ENCODE peak calls at places on chromosomes 1 and 21, in ten cellular contexts. E is fibroblast of mammary gland; G is HTR-8/SVneo; W is activated T-helper 1 cell treated with anti-CD3 and anti-CD28 coated beads, Interleukin-2, amount 50 U/mL, for 16 hours; F is GM23338; L is NCI-H1092; V is endodermal cell; T is glomerular endothelial cell; U is neural progenitor cell; R is choroid plexus epithelial cell. C is an unnamed sample.

GRCh38 chr1:8083739-8084484 is 57.8 kb upstream of the ERRFI1 start:
- DNase-seq in E (peak; percentile 95), G (no peak), W (no peak), F (no peak), L (no peak), V (peak; percentile 76), T (no peak), U (peak; percentile 16), R (peak; percentile 84), C (no peak)

GRCh38 chr1:228903573-228904122 is 168.4 kb downstream of the RHOU start:
- DNase-seq in E (peak; percentile 25), G (no peak), W (no peak), F (no peak), L (no peak), V (peak; percentile 40), T (no peak), U (no peak), R (peak; percentile 23), C (no peak)

GRCh38 chr21:32173106-32173755 is 105.6 kb downstream of the MIS18A start:
- DNase-seq in E (no peak), G (no peak), W (no peak), F (no peak), L (no peak), V (no peak), T (no peak), U (no peak), R (no peak), C (no peak)

GRCh38 chr21:46347791-46348381 is 23.9 kb downstream of the PCNT start:
- DNase-seq in E (peak; percentile 95), G (no peak), W (no peak), F (no peak), L (no peak), V (peak; percentile 63), T (no peak), U (no peak), R (no peak), C (peak; percentile 34)

GRCh38 chr1:109509176-109510134 is at the start of gene AMIGO1:
- DNase-seq in E (peak; percentile 22), G (peak; percentile 47), W (peak; percentile 48), F (peak; percentile 85), L (peak; percentile 45), V (peak; percentile 85), T (no peak), U (peak; percentile 92), R (peak; percentile 26), C (peak; percentile 59)

GRCh38 chr21:43352568-43353281 is 74.2 kb downstream of the SIK1 start:
- DNase-seq in E (peak; percentile 65), G (peak; percentile 33), W (no peak), F (no peak), L (no peak), V (no peak), T (no peak), U (no peak), R (peak; percentile 35), C (no peak)

GRCh38 chr1:54273092-54273836 is 73.3 kb downstream of the MRPL37 start:
- DNase-seq in E (peak; percentile 94), G (no peak), W (no peak), F (peak; percentile 72), L (peak; percentile 49), V (peak; percentile 78), T (no peak), U (peak; percentile 84), R (peak; percentile 91), C (peak; percentile 85)

GRCh38 chr1:84379781-84380180 is 18.5 kb upstream of the DNASE2B start:
- DNase-seq in E (no peak), G (no peak), W (no peak), F (no peak), L (no peak), V (no peak), T (no peak), U (no peak), R (no peak), C (no peak)

GRCh38 chr1:226569879-226570547 is 21.4 kb downstream of the STUM start:
- DNase-seq in E (no peak), G (no peak), W (no peak), F (peak; percentile 89), L (peak; percentile 23), V (peak; percentile 96), T (no peak), U (peak; percentile 74), R (no peak), C (peak; percentile 23)

GRCh38 chr21:26226724-26227123 is 56.2 kb upstream of the APP start:
- DNase-seq in E (no peak), G (no peak), W (no peak), F (no peak), L (no peak), V (no peak), T (no peak), U (no peak), R (no peak), C (no peak)

GRCh38 chr1:205319081-205320018 is 2.2 kb downstream of the NUAK2 start:
- DNase-seq in E (peak; percentile 73), G (peak; percentile 69), W (no peak), F (no peak), L (peak; percentile 96), V (no peak), T (no peak), U (no peak), R (peak; percentile 87), C (peak; percentile 92)

GRCh38 chr1:33387512-33388079 is 43.3 kb downstream of the PHC2 start:
- DNase-seq in E (peak; percentile 92), G (no peak), W (no peak), F (no peak), L (no peak), V (no peak), T (no peak), U (no peak), R (peak; percentile 96), C (no peak)

GRCh38 chr1:185207980-185208602 is 51.1 kb downstream of the SWT1 start:
- DNase-seq in E (peak; percentile 18), G (no peak), W (no peak), F (no peak), L (no peak), V (no peak), T (no peak), U (no peak), R (no peak), C (no peak)

GRCh38 chr21:45091540-45092322 is 17.4 kb downstream of the ADARB1 start:
- DNase-seq in E (no peak), G (no peak), W (no peak), F (no peak), L (no peak), V (no peak), T (no peak), U (no peak), R (peak; percentile 62), C (no peak)

GRCh38 chr1:20477355-20478071 is 8.5 kb downstream of the CAMK2N1 start:
- DNase-seq in E (peak; percentile 45), G (no peak), W (no peak), F (no peak), L (no peak), V (no peak), T (no peak), U (no peak), R (no peak), C (no peak)

GRCh38 chr1:226485192-226485591 is 63.4 kb upstream of the STUM start:
- DNase-seq in E (no peak), G (no peak), W (no peak), F (no peak), L (no peak), V (no peak), T (no peak), U (no peak), R (no peak), C (no peak)

GRCh38 chr21:42025392-42026071 is 15.4 kb upstream of the ZBTB21 start:
- DNase-seq in E (peak; percentile 73), G (no peak), W (no peak), F (no peak), L (no peak), V (no peak), T (no peak), U (no peak), R (peak; percentile 23), C (no peak)

GRCh38 chr1:219412772-219413171 is 200.1 kb downstream of the ZC3H11B start:
- DNase-seq in E (peak; percentile 31), G (no peak), W (no peak), F (no peak), L (no peak), V (no peak), T (no peak), U (no peak), R (no peak), C (no peak)

GRCh38 chr1:64248065-64248464 is 44.6 kb downstream of the UBE2U start:
- DNase-seq in E (no peak), G (no peak), W (no peak), F (peak; percentile 58), L (no peak), V (no peak), T (no peak), U (no peak), R (no peak), C (no peak)

GRCh38 chr1:52852854-52853253 is 10.3 kb downstream of the ZYG11A start:
- DNase-seq in E (no peak), G (no peak), W (no peak), F (no peak), L (no peak), V (no peak), T (no peak), U (no peak), R (no peak), C (no peak)

GRCh38 chr1:35264035-35264434 is 4.5 kb upstream of the ZMYM4 start:
- DNase-seq in E (no peak), G (no peak), W (no peak), F (no peak), L (no peak), V (no peak), T (no peak), U (no peak), R (no peak), C (no peak)

GRCh38 chr1:151309851-151310323 is 17.3 kb downstream of the PI4KB start:
- DNase-seq in E (peak; percentile 69), G (no peak), W (no peak), F (peak; percentile 68), L (no peak), V (peak; percentile 63), T (no peak), U (peak; percentile 63), R (peak; percentile 89), C (no peak)

GRCh38 chr1:234725177-234726132 is 115.5 kb upstream of the IRF2BP2 start:
- DNase-seq in E (no peak), G (no peak), W (no peak), F (no peak), L (peak; percentile 76), V (no peak), T (no peak), U (no peak), R (no peak), C (no peak)

GRCh38 chr1:28173151-28173979 is 3.1 kb downstream of the PTAFR start:
- DNase-seq in E (peak; percentile 31), G (no peak), W (no peak), F (no peak), L (no peak), V (peak; percentile 66), T (no peak), U (no peak), R (no peak), C (peak; percentile 14)

GRCh38 chr1:111612006-111612405 is 7.6 kb upstream of the RAP1A start:
- DNase-seq in E (no peak), G (no peak), W (no peak), F (no peak), L (no peak), V (no peak), T (no peak), U (no peak), R (no peak), C (no peak)

GRCh38 chr1:37471345-37472231 is 2.8 kb upstream of the ZC3H12A start:
- DNase-seq in E (peak; percentile 90), G (peak; percentile 94), W (no peak), F (peak; percentile 64), L (no peak), V (peak; percentile 91), T (no peak), U (peak; percentile 28), R (peak; percentile 96), C (peak; percentile 82)

GRCh38 chr1:55584521-55585401 is 369.6 kb upstream of the USP24 start:
- DNase-seq in E (peak; percentile 55), G (no peak), W (no peak), F (peak; percentile 23), L (peak; percentile 52), V (no peak), T (no peak), U (peak; percentile 53), R (peak; percentile 58), C (no peak)

GRCh38 chr1:192418886-192419285 is 102.1 kb downstream of the RGS21 start:
- DNase-seq in E (no peak), G (no peak), W (no peak), F (no peak), L (no peak), V (no peak), T (no peak), U (no peak), R (no peak), C (no peak)

C was measured in SHP77.